ENCODE peak calls at places on chromosomes 5 and 9, in six cellular contexts. One of them, this sample, is unnamed.

GRCh38 chr9:6080154-6080716 is 64.8 kb upstream of the RANBP6 start:
- DNase-seq in HCEC 1CT: peak
- DNase-seq in stimulated activated CD4-positive, alpha-beta T cell treated with anti-CD3 and anti-CD28 coated beads, Interleukin-15, amount 100 ng/mL, for 1 hour: peak
- DNase-seq in dorsolateral prefrontal cortex: peak
- DNase-seq in HEK293T: peak
- DNase-seq in M059J: peak
- DNase-seq in this sample: peak

GRCh38 chr9:129480227-129480626 is 140.7 kb downstream of the C9orf50 start:
- DNase-seq in stimulated activated CD4-positive, alpha-beta T cell treated with anti-CD3 and anti-CD28 coated beads, Interleukin-15, amount 100 ng/mL, for 1 hour: no peak
- DNase-seq in dorsolateral prefrontal cortex: no peak
- DNase-seq in HEK293T: no peak
- DNase-seq in HCEC 1CT: no peak
- DNase-seq in M059J: no peak
- DNase-seq in this sample: no peak

GRCh38 chr5:65707663-65708062 is 14.2 kb downstream of the SGTB start:
- DNase-seq in M059J: no peak
- DNase-seq in dorsolateral prefrontal cortex: no peak
- DNase-seq in HEK293T: no peak
- DNase-seq in stimulated activated CD4-positive, alpha-beta T cell treated with anti-CD3 and anti-CD28 coated beads, Interleukin-15, amount 100 ng/mL, for 1 hour: no peak
- DNase-seq in HCEC 1CT: no peak
- DNase-seq in this sample: no peak

GRCh38 chr5:151741678-151742423 is 16.6 kb downstream of the ATOX1 start:
- DNase-seq in HCEC 1CT: peak
- DNase-seq in stimulated activated CD4-positive, alpha-beta T cell treated with anti-CD3 and anti-CD28 coated beads, Interleukin-15, amount 100 ng/mL, for 1 hour: no peak
- DNase-seq in dorsolateral prefrontal cortex: no peak
- DNase-seq in HEK293T: no peak
- DNase-seq in M059J: peak
- DNase-seq in this sample: no peak

GRCh38 chr9:109887079-109887478 is 107.1 kb downstream of the PALM2AKAP2 start:
- DNase-seq in HEK293T: no peak
- DNase-seq in dorsolateral prefrontal cortex: no peak
- DNase-seq in M059J: peak
- DNase-seq in HCEC 1CT: peak
- DNase-seq in stimulated activated CD4-positive, alpha-beta T cell treated with anti-CD3 and anti-CD28 coated beads, Interleukin-15, amount 100 ng/mL, for 1 hour: no peak
- DNase-seq in this sample: no peak

GRCh38 chr5:2039180-2039531 is 156.4 kb upstream of the IRX4 start:
- DNase-seq in stimulated activated CD4-positive, alpha-beta T cell treated with anti-CD3 and anti-CD28 coated beads, Interleukin-15, amount 100 ng/mL, for 1 hour: no peak
- DNase-seq in dorsolateral prefrontal cortex: no peak
- DNase-seq in HCEC 1CT: no peak
- DNase-seq in M059J: no peak
- DNase-seq in HEK293T: no peak
- DNase-seq in this sample: no peak

GRCh38 chr9:138044485-138045383 is 167.2 kb downstream of the CACNA1B start:
- DNase-seq in stimulated activated CD4-positive, alpha-beta T cell treated with anti-CD3 and anti-CD28 coated beads, Interleukin-15, amount 100 ng/mL, for 1 hour: no peak
- DNase-seq in M059J: no peak
- DNase-seq in dorsolateral prefrontal cortex: peak
- DNase-seq in HCEC 1CT: no peak
- DNase-seq in HEK293T: no peak
- DNase-seq in this sample: no peak

GRCh38 chr5:176540476-176540899 is 3.3 kb upstream of the RNF44 start:
- DNase-seq in stimulated activated CD4-positive, alpha-beta T cell treated with anti-CD3 and anti-CD28 coated beads, Interleukin-15, amount 100 ng/mL, for 1 hour: no peak
- DNase-seq in HEK293T: no peak
- DNase-seq in M059J: no peak
- DNase-seq in dorsolateral prefrontal cortex: no peak
- DNase-seq in HCEC 1CT: no peak
- DNase-seq in this sample: peak

GRCh38 chr5:158951951-158952545 is 147.7 kb downstream of the EBF1 start:
- DNase-seq in dorsolateral prefrontal cortex: no peak
- DNase-seq in HEK293T: no peak
- DNase-seq in HCEC 1CT: no peak
- DNase-seq in M059J: no peak
- DNase-seq in stimulated activated CD4-positive, alpha-beta T cell treated with anti-CD3 and anti-CD28 coated beads, Interleukin-15, amount 100 ng/mL, for 1 hour: no peak
- DNase-seq in this sample: no peak

GRCh38 chr5:107461770-107462169 is 209.0 kb downstream of the EFNA5 start:
- DNase-seq in HEK293T: no peak
- DNase-seq in dorsolateral prefrontal cortex: no peak
- DNase-seq in stimulated activated CD4-positive, alpha-beta T cell treated with anti-CD3 and anti-CD28 coated beads, Interleukin-15, amount 100 ng/mL, for 1 hour: no peak
- DNase-seq in M059J: no peak
- DNase-seq in HCEC 1CT: no peak
- DNase-seq in this sample: no peak

GRCh38 chr5:14419686-14420085 is 161.9 kb upstream of the OTULINL start:
- DNase-seq in HEK293T: no peak
- DNase-seq in HCEC 1CT: no peak
- DNase-seq in dorsolateral prefrontal cortex: no peak
- DNase-seq in M059J: no peak
- DNase-seq in stimulated activated CD4-positive, alpha-beta T cell treated with anti-CD3 and anti-CD28 coated beads, Interleukin-15, amount 100 ng/mL, for 1 hour: no peak
- DNase-seq in this sample: no peak

GRCh38 chr5:14212838-14213237 is 69.7 kb downstream of the TRIO start:
- DNase-seq in HCEC 1CT: no peak
- DNase-seq in M059J: no peak
- DNase-seq in dorsolateral prefrontal cortex: no peak
- DNase-seq in HEK293T: no peak
- DNase-seq in stimulated activated CD4-positive, alpha-beta T cell treated with anti-CD3 and anti-CD28 coated beads, Interleukin-15, amount 100 ng/mL, for 1 hour: no peak
- DNase-seq in this sample: no peak

GRCh38 chr5:61084658-61085057 is 77.6 kb downstream of the SMIM15 start:
- DNase-seq in HCEC 1CT: no peak
- DNase-seq in dorsolateral prefrontal cortex: no peak
- DNase-seq in M059J: no peak
- DNase-seq in stimulated activated CD4-positive, alpha-beta T cell treated with anti-CD3 and anti-CD28 coated beads, Interleukin-15, amount 100 ng/mL, for 1 hour: no peak
- DNase-seq in HEK293T: no peak
- DNase-seq in this sample: no peak

GRCh38 chr9:842918-843468 is 1.5 kb downstream of the DMRT1 start:
- DNase-seq in stimulated activated CD4-positive, alpha-beta T cell treated with anti-CD3 and anti-CD28 coated beads, Interleukin-15, amount 100 ng/mL, for 1 hour: no peak
- DNase-seq in M059J: no peak
- DNase-seq in HCEC 1CT: no peak
- DNase-seq in HEK293T: no peak
- DNase-seq in dorsolateral prefrontal cortex: no peak
- DNase-seq in this sample: no peak

GRCh38 chr9:126393876-126394275 is 67.2 kb downstream of the MVB12B start:
- DNase-seq in dorsolateral prefrontal cortex: no peak
- DNase-seq in M059J: no peak
- DNase-seq in HEK293T: no peak
- DNase-seq in stimulated activated CD4-positive, alpha-beta T cell treated with anti-CD3 and anti-CD28 coated beads, Interleukin-15, amount 100 ng/mL, for 1 hour: no peak
- DNase-seq in HCEC 1CT: no peak
- DNase-seq in this sample: no peak

GRCh38 chr5:54535149-54535844 is 17.7 kb downstream of the SNX18 start:
- DNase-seq in dorsolateral prefrontal cortex: no peak
- DNase-seq in M059J: no peak
- DNase-seq in HCEC 1CT: no peak
- DNase-seq in stimulated activated CD4-positive, alpha-beta T cell treated with anti-CD3 and anti-CD28 coated beads, Interleukin-15, amount 100 ng/mL, for 1 hour: no peak
- DNase-seq in HEK293T: no peak
- DNase-seq in this sample: no peak

GRCh38 chr5:72246239-72246580 is 73.8 kb downstream of the MRPS27 start:
- DNase-seq in dorsolateral prefrontal cortex: no peak
- DNase-seq in stimulated activated CD4-positive, alpha-beta T cell treated with anti-CD3 and anti-CD28 coated beads, Interleukin-15, amount 100 ng/mL, for 1 hour: no peak
- DNase-seq in M059J: peak
- DNase-seq in HCEC 1CT: no peak
- DNase-seq in HEK293T: peak
- DNase-seq in this sample: no peak

GRCh38 chr9:105245720-105246161 is 1.3 kb downstream of the SLC44A1 start:
- DNase-seq in HEK293T: no peak
- DNase-seq in stimulated activated CD4-positive, alpha-beta T cell treated with anti-CD3 and anti-CD28 coated beads, Interleukin-15, amount 100 ng/mL, for 1 hour: no peak
- DNase-seq in dorsolateral prefrontal cortex: no peak
- DNase-seq in M059J: no peak
- DNase-seq in HCEC 1CT: peak
- DNase-seq in this sample: no peak

GRCh38 chr5:180802325-180803180 is at the start of gene MGAT1:
- DNase-seq in HCEC 1CT: peak
- DNase-seq in HEK293T: peak
- DNase-seq in stimulated activated CD4-positive, alpha-beta T cell treated with anti-CD3 and anti-CD28 coated beads, Interleukin-15, amount 100 ng/mL, for 1 hour: peak
- DNase-seq in dorsolateral prefrontal cortex: peak
- DNase-seq in M059J: peak
- DNase-seq in this sample: peak

GRCh38 chr9:6128030-6128429 is 87.6 kb upstream of the IL33 start:
- DNase-seq in dorsolateral prefrontal cortex: no peak
- DNase-seq in stimulated activated CD4-positive, alpha-beta T cell treated with anti-CD3 and anti-CD28 coated beads, Interleukin-15, amount 100 ng/mL, for 1 hour: no peak
- DNase-seq in M059J: no peak
- DNase-seq in HEK293T: no peak
- DNase-seq in HCEC 1CT: no peak
- DNase-seq in this sample: no peak

GRCh38 chr5:179974281-179974945 is 66.7 kb upstream of the TBC1D9B start:
- DNase-seq in stimulated activated CD4-positive, alpha-beta T cell treated with anti-CD3 and anti-CD28 coated beads, Interleukin-15, amount 100 ng/mL, for 1 hour: no peak
- DNase-seq in M059J: no peak
- DNase-seq in HCEC 1CT: no peak
- DNase-seq in dorsolateral prefrontal cortex: no peak
- DNase-seq in HEK293T: no peak
- DNase-seq in this sample: no peak

GRCh38 chr9:133371261-133371711 is 4.6 kb downstream of the SURF4 start:
- DNase-seq in HEK293T: no peak
- DNase-seq in dorsolateral prefrontal cortex: no peak
- DNase-seq in HCEC 1CT: no peak
- DNase-seq in stimulated activated CD4-positive, alpha-beta T cell treated with anti-CD3 and anti-CD28 coated beads, Interleukin-15, amount 100 ng/mL, for 1 hour: peak
- DNase-seq in M059J: no peak
- DNase-seq in this sample: no peak

GRCh38 chr9:101093620-101094019 is 65.1 kb downstream of the PLPPR1 start:
- DNase-seq in M059J: peak
- DNase-seq in HEK293T: no peak
- DNase-seq in HCEC 1CT: no peak
- DNase-seq in stimulated activated CD4-positive, alpha-beta T cell treated with anti-CD3 and anti-CD28 coated beads, Interleukin-15, amount 100 ng/mL, for 1 hour: no peak
- DNase-seq in dorsolateral prefrontal cortex: no peak
- DNase-seq in this sample: no peak

GRCh38 chr9:132543960-132544359 is 38.4 kb upstream of the BARHL1 start:
- DNase-seq in HEK293T: no peak
- DNase-seq in HCEC 1CT: no peak
- DNase-seq in stimulated activated CD4-positive, alpha-beta T cell treated with anti-CD3 and anti-CD28 coated beads, Interleukin-15, amount 100 ng/mL, for 1 hour: no peak
- DNase-seq in M059J: no peak
- DNase-seq in dorsolateral prefrontal cortex: no peak
- DNase-seq in this sample: no peak

GRCh38 chr5:118984602-118985001 is 3.7 kb downstream of the DTWD2 start:
- DNase-seq in stimulated activated CD4-positive, alpha-beta T cell treated with anti-CD3 and anti-CD28 coated beads, Interleukin-15, amount 100 ng/mL, for 1 hour: no peak
- DNase-seq in M059J: peak
- DNase-seq in HCEC 1CT: peak
- DNase-seq in HEK293T: no peak
- DNase-seq in dorsolateral prefrontal cortex: no peak
- DNase-seq in this sample: no peak

GRCh38 chr9:109914280-109915027 is 134.5 kb downstream of the PALM2AKAP2 start:
- DNase-seq in M059J: peak
- DNase-seq in dorsolateral prefrontal cortex: no peak
- DNase-seq in HEK293T: no peak
- DNase-seq in HCEC 1CT: peak
- DNase-seq in stimulated activated CD4-positive, alpha-beta T cell treated with anti-CD3 and anti-CD28 coated beads, Interleukin-15, amount 100 ng/mL, for 1 hour: no peak
- DNase-seq in this sample: no peak

GRCh38 chr5:10485142-10485795 is 43.6 kb downstream of the ROPN1L start:
- DNase-seq in HEK293T: peak
- DNase-seq in dorsolateral prefrontal cortex: no peak
- DNase-seq in stimulated activated CD4-positive, alpha-beta T cell treated with anti-CD3 and anti-CD28 coated beads, Interleukin-15, amount 100 ng/mL, for 1 hour: no peak
- DNase-seq in HCEC 1CT: no peak
- DNase-seq in M059J: peak
- DNase-seq in this sample: peak

This sample was measured in NCI-H460.